ENCODE peak calls at places on chromosome X, in four cellular contexts. One of them, this sample, is unnamed.
A peak's percentile ranks its signal among the peaks of the same experiment; 100 is the strongest.

GRCh38 chrX:2325076-2325784 is 175.5 kb downstream of the DHRSX start:
- DNase-seq in AG10803: peak; percentile 57
- DNase-seq in choroid plexus epithelial cell: peak; percentile 72
- DNase-seq in GM12864: no peak
- DNase-seq in this sample: peak; percentile 90

GRCh38 chrX:68839771-68840170 is 10.9 kb downstream of the EFNB1 start:
- DNase-seq in AG10803: no peak
- DNase-seq in choroid plexus epithelial cell: no peak
- DNase-seq in GM12864: no peak
- DNase-seq in this sample: no peak

GRCh38 chrX:14015941-14016340 is 13.8 kb downstream of the GEMIN8 start:
- DNase-seq in AG10803: peak; percentile 74
- DNase-seq in choroid plexus epithelial cell: peak; percentile 41
- DNase-seq in GM12864: no peak
- DNase-seq in this sample: no peak

GRCh38 chrX:13085533-13085932 is 41.1 kb upstream of the FAM9C start:
- DNase-seq in AG10803: no peak
- DNase-seq in choroid plexus epithelial cell: no peak
- DNase-seq in GM12864: no peak
- DNase-seq in this sample: peak; percentile 91

GRCh38 chrX:111543212-111543762 is 31.8 kb downstream of the SERTM2 start:
- DNase-seq in AG10803: no peak
- DNase-seq in choroid plexus epithelial cell: peak; percentile 3
- DNase-seq in GM12864: no peak
- DNase-seq in this sample: no peak

GRCh38 chrX:39626749-39627148 is 471.0 kb downstream of the BCOR start:
- DNase-seq in AG10803: no peak
- DNase-seq in choroid plexus epithelial cell: no peak
- DNase-seq in GM12864: no peak
- DNase-seq in this sample: no peak

GRCh38 chrX:107574054-107574683 is 54.1 kb upstream of the PRPS1 start:
- DNase-seq in AG10803: peak; percentile 59
- DNase-seq in choroid plexus epithelial cell: peak; percentile 68
- DNase-seq in GM12864: no peak
- DNase-seq in this sample: no peak

GRCh38 chrX:133570549-133570948 is 155.3 kb upstream of the GPC4 start:
- DNase-seq in AG10803: peak; percentile 36
- DNase-seq in choroid plexus epithelial cell: no peak
- DNase-seq in GM12864: no peak
- DNase-seq in this sample: no peak

GRCh38 chrX:112734250-112734649 is 54.5 kb upstream of the LHFPL1 start:
- DNase-seq in AG10803: peak; percentile 61
- DNase-seq in choroid plexus epithelial cell: peak; percentile 0
- DNase-seq in GM12864: no peak
- DNase-seq in this sample: no peak

GRCh38 chrX:40140706-40141499 is 43.1 kb upstream of the BCOR start:
- DNase-seq in AG10803: peak; percentile 69
- DNase-seq in choroid plexus epithelial cell: no peak
- DNase-seq in GM12864: no peak
- DNase-seq in this sample: no peak

GRCh38 chrX:81261576-81261975 is 59.7 kb downstream of the SH3BGRL start:
- DNase-seq in AG10803: peak; percentile 45
- DNase-seq in choroid plexus epithelial cell: peak; percentile 68
- DNase-seq in GM12864: no peak
- DNase-seq in this sample: no peak

GRCh38 chrX:47648376-47648775 is 2.0 kb downstream of the ELK1 start:
- DNase-seq in AG10803: no peak
- DNase-seq in choroid plexus epithelial cell: peak; percentile 86
- DNase-seq in GM12864: no peak
- DNase-seq in this sample: no peak

GRCh38 chrX:103629295-103630170 is 758 bp downstream of the TCEAL1 start:
- DNase-seq in AG10803: peak; percentile 66
- DNase-seq in choroid plexus epithelial cell: peak; percentile 73
- DNase-seq in GM12864: no peak
- DNase-seq in this sample: peak; percentile 54

GRCh38 chrX:10482262-10482661 is 138.1 kb downstream of the MID1 start:
- DNase-seq in AG10803: no peak
- DNase-seq in choroid plexus epithelial cell: no peak
- DNase-seq in GM12864: peak; percentile 1
- DNase-seq in this sample: peak; percentile 10

GRCh38 chrX:153794897-153795816 is 689 bp downstream of the SSR4 start:
- DNase-seq in AG10803: no peak
- DNase-seq in choroid plexus epithelial cell: no peak
- DNase-seq in GM12864: no peak
- DNase-seq in this sample: no peak

GRCh38 chrX:132004728-132005127 is 18.4 kb upstream of the STK26 start:
- DNase-seq in AG10803: no peak
- DNase-seq in choroid plexus epithelial cell: peak; percentile 2
- DNase-seq in GM12864: no peak
- DNase-seq in this sample: no peak

GRCh38 chrX:57905141-57905540 is 5.1 kb downstream of the ZXDA start:
- DNase-seq in AG10803: no peak
- DNase-seq in choroid plexus epithelial cell: peak; percentile 44
- DNase-seq in GM12864: no peak
- DNase-seq in this sample: no peak

GRCh38 chrX:19689170-19689814 is 174.0 kb upstream of the MAP3K15 start:
- DNase-seq in AG10803: no peak
- DNase-seq in choroid plexus epithelial cell: no peak
- DNase-seq in GM12864: no peak
- DNase-seq in this sample: no peak

GRCh38 chrX:30060718-30061117 is 154.6 kb upstream of the MAGEB2 start:
- DNase-seq in AG10803: no peak
- DNase-seq in choroid plexus epithelial cell: peak; percentile 44
- DNase-seq in GM12864: no peak
- DNase-seq in this sample: peak; percentile 25

DNA sequence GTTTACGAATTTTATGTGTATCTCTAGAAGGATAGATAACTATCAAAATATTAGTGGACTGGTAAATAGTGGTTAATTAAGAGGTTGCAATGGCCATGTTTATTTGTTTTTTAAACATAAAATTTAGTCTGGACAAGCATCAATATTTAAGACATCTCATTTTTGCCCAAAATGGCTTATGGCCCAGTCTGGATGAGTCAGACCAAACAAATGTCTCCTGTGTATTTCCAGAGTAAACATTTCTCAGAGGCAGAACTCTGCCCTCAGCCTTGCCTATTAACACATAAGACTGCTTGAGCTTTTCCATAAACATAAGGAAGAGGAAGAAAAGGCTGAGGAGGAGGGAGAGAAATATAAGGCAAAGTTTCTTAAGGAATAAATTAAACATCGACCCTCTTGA is 277.1 kb upstream of the DIAPH2 start:
- DNase-seq in AG10803: peak; percentile 69
- DNase-seq in choroid plexus epithelial cell: peak; percentile 81
- DNase-seq in GM12864: no peak
- DNase-seq in this sample: no peak
- H3K4me3 ChIP-seq in AG10803: no peak overlapping the region
- H3K4me3 ChIP-seq in choroid plexus epithelial cell: no peak overlapping the region
- H3K4me3 ChIP-seq in GM12864: no peak overlapping the region
- H3K4me3 ChIP-seq in this sample: no peak overlapping the region

DNA sequence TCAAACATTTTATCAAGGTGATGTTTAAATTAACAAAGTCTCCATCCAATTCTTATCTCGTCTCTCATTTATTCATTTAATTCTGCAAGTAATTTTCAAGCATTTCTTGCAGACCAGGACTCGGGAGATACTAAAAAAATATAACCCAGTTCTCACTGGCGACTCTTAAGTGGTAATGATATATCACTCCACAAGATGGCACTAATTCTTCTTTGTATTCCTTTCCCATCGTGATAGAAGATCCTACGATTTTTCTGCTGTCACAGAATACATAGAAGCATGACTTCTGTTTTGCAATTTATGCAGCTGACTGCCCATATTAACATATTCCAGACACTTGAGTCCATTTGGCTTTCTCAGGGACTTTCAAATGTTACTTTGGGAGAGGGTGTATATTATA is 64.0 kb upstream of the FGF13 start:
- DNase-seq in AG10803: peak; percentile 48
- DNase-seq in choroid plexus epithelial cell: peak; percentile 38
- DNase-seq in GM12864: no peak
- DNase-seq in this sample: peak; percentile 3
- TF ChIP-seq CTCF in AG10803: peak; percentile 53
- TF ChIP-seq CTCF in choroid plexus epithelial cell: no peak
- TF ChIP-seq CTCF in GM12864: peak; percentile 27
- TF ChIP-seq CTCF in this sample: no peak

GRCh38 chrX:46582325-46582724 is 8.8 kb downstream of the CHST7 start:
- DNase-seq in AG10803: peak; percentile 78
- DNase-seq in choroid plexus epithelial cell: peak; percentile 48
- DNase-seq in GM12864: no peak
- DNase-seq in this sample: no peak
- H3K4me3 ChIP-seq in AG10803: no peak overlapping the region
- H3K4me3 ChIP-seq in choroid plexus epithelial cell: no peak overlapping the region
- H3K4me3 ChIP-seq in GM12864: no peak overlapping the region
- H3K4me3 ChIP-seq in this sample: no peak overlapping the region

GRCh38 chrX:24479924-24480722 is 15.0 kb downstream of the PDK3 start:
- DNase-seq in AG10803: no peak
- DNase-seq in choroid plexus epithelial cell: no peak
- DNase-seq in GM12864: peak; percentile 72
- DNase-seq in this sample: peak; percentile 90

GRCh38 chrX:24475480-24475879 is 10.4 kb downstream of the PDK3 start:
- DNase-seq in AG10803: no peak
- DNase-seq in choroid plexus epithelial cell: no peak
- DNase-seq in GM12864: no peak
- DNase-seq in this sample: no peak

GRCh38 chrX:24482823-24483410 is 17.8 kb downstream of the PDK3 start:
- DNase-seq in AG10803: no peak
- DNase-seq in choroid plexus epithelial cell: no peak
- DNase-seq in GM12864: no peak
- DNase-seq in this sample: no peak

GRCh38 chrX:24483596-24483995 is 18.5 kb downstream of the PDK3 start:
- DNase-seq in AG10803: no peak
- DNase-seq in choroid plexus epithelial cell: no peak
- DNase-seq in GM12864: no peak
- DNase-seq in this sample: no peak

GRCh38 chrX:24478516-24478915 is 13.4 kb downstream of the PDK3 start:
- DNase-seq in AG10803: no peak
- DNase-seq in choroid plexus epithelial cell: no peak
- DNase-seq in GM12864: no peak
- DNase-seq in this sample: no peak
- TF ChIP-seq CTCF in AG10803: no peak
- TF ChIP-seq CTCF in choroid plexus epithelial cell: no peak
- TF ChIP-seq CTCF in GM12864: no peak
- TF ChIP-seq CTCF in this sample: no peak

GRCh38 chrX:49122499-49122898 is 1.0 kb downstream of the GPKOW start:
- DNase-seq in AG10803: no peak
- DNase-seq in choroid plexus epithelial cell: no peak
- DNase-seq in GM12864: no peak
- DNase-seq in this sample: no peak
- H3K4me3 ChIP-seq in AG10803: peak overlapping the region; percentile 78
- H3K4me3 ChIP-seq in choroid plexus epithelial cell: peak overlapping the region; percentile 79
- H3K4me3 ChIP-seq in GM12864: peak overlapping the region; percentile 85
- H3K4me3 ChIP-seq in this sample: peak overlapping the region; percentile 91

DNA sequence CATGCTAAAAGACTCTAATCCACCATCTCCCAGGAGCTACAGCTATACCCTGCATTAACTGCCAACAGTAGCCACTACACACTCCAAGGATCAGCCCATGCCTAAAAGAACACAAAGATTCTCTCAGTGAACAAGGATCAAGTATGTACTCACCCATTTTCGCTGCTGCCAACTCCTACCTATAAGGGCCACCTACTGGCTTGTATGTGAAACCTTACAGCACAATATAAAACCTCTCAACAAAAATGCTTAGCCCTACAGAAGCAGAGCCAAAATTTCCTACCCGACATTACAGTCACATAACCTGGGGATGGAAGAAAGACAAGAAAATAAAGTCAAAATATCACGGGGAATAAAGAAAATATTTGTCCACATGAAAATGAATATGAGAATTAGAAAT is 562.8 kb upstream of the POU3F4 start:
- DNase-seq in AG10803: no peak
- DNase-seq in choroid plexus epithelial cell: peak; percentile 0
- DNase-seq in GM12864: no peak
- DNase-seq in this sample: no peak
- TF ChIP-seq CTCF in AG10803: no peak
- TF ChIP-seq CTCF in choroid plexus epithelial cell: no peak
- TF ChIP-seq CTCF in GM12864: no peak
- TF ChIP-seq CTCF in this sample: no peak